ENCODE peak calls at places on chromosomes 5 and 9, in nine cellular contexts. T is AG04449; S is mesenteric fat pad; X is glutamatergic neuron; D is HEK293T; H is upper lobe of left lung; I is activated effector memory CD4-positive, alpha-beta T cell treated with Interleukin-2 at 50 U/mL for 16 hours; G is progenitor cell of endocrine pancreas; E is AG09309. L is an unnamed sample.

GRCh38 chr5:140301136-140301535 is 1.8 kb downstream of the PFDN1 start:
- DNase-seq in T (no peak), S (no peak), X (no peak), D (no peak), H (no peak), I (no peak), G (no peak), E (no peak), L (no peak)

GRCh38 chr9:81372628-81373191 is 316.6 kb downstream of the TLE1 start:
- DNase-seq in T (no peak), S (no peak), X (no peak), D (no peak), H (no peak), I (no peak), G (no peak), E (no peak), L (no peak)

GRCh38 chr5:173320259-173320658 is 8.0 kb downstream of the STC2 start:
- DNase-seq in T (no peak), S (peak), X (no peak), D (no peak), H (no peak), I (no peak), G (no peak), E (no peak), L (no peak)

GRCh38 chr5:96963267-96963666 is 27.4 kb downstream of the LNPEP start:
- DNase-seq in T (no peak), S (no peak), X (peak), D (peak), H (peak), I (no peak), G (no peak), E (no peak), L (no peak)

GRCh38 chr5:93421498-93421897 is 159.5 kb downstream of the NR2F1-AS1 start:
- DNase-seq in T (no peak), S (no peak), X (peak), D (no peak), H (no peak), I (no peak), G (no peak), E (no peak), L (no peak)

GRCh38 chr5:122896598-122897282 is 51.3 kb downstream of the SNX24 start:
- DNase-seq in T (no peak), S (no peak), X (no peak), D (no peak), H (no peak), I (no peak), G (no peak), E (no peak), L (no peak)

GRCh38 chr5:60287174-60287771 is 393.7 kb upstream of the PDE4D start:
- DNase-seq in T (no peak), S (no peak), X (peak), D (peak), H (peak), I (no peak), G (no peak), E (no peak), L (no peak)

GRCh38 chr5:127754727-127755126 is 51.5 kb downstream of the CCDC192 start:
- DNase-seq in T (no peak), S (no peak), X (peak), D (no peak), H (no peak), I (no peak), G (no peak), E (no peak), L (no peak)

GRCh38 chr5:140988036-140988997 is 22.0 kb downstream of the PCDHAC2 start:
- DNase-seq in T (no peak), S (no peak), X (no peak), D (no peak), H (peak), I (no peak), G (no peak), E (no peak), L (no peak)